ENCODE peak calls at places on chromosomes 2 and 18, in seven cellular contexts. F is breast epithelium; D is OCI-LY7; S is psoas muscle; E is pancreas; J is mesendoderm; U is CD8-positive, alpha-beta T cell. K is an unnamed sample. For H3K36me3 and H3K4me1, the result is how much of the 10 kb centered on the place peaks cover.

GRCh38 chr2:196263181-196263747 is 91.9 kb upstream of the STK17B start:
- DNase-seq in S (no peak), F (peak), U (peak), D (peak), E (no peak), J (no peak), K (peak)

GRCh38 chr2:72743481-72743880 is 82.4 kb downstream of the EXOC6B start:
- DNase-seq in J (no peak), U (no peak), S (no peak), F (no peak), D (no peak), E (no peak), K (no peak)

GRCh38 chr2:27489118-27489497 is 435 bp downstream of the IFT172 start:
- DNase-seq in E (no peak), U (no peak), D (peak), F (no peak), S (no peak), J (peak), K (peak)

GRCh38 chr2:119704670-119705120 is 25.7 kb downstream of the TMEM177 start:
- DNase-seq in D (no peak), U (no peak), J (no peak), E (no peak), F (no peak), S (no peak), K (no peak)

GRCh38 chr2:40668435-40668834 is 216.5 kb upstream of the SLC8A1 start:
- DNase-seq in D (no peak), U (no peak), F (no peak), S (no peak), J (peak), E (no peak), K (no peak)

GRCh38 chr2:101717041-101717817 is 19.7 kb downstream of the MAP4K4 start:
- DNase-seq in S (no peak), F (no peak), J (peak), D (peak), U (peak), E (no peak), K (peak)

GRCh38 chr2:236910966-236911495 is 174.7 kb upstream of the COPS8 start:
- DNase-seq in E (no peak), F (no peak), U (no peak), D (no peak), J (no peak), S (no peak), K (no peak)

GRCh38 chr2:129812654-129813053 is 166.8 kb upstream of the RAB6C start:
- DNase-seq in F (no peak), E (no peak), U (no peak), S (no peak), J (no peak), D (no peak), K (no peak)

GRCh38 chr2:198375073-198375430 is 570.7 kb downstream of the PLCL1 start:
- DNase-seq in S (no peak), D (peak), F (no peak), J (no peak), U (no peak), E (no peak), K (no peak)

GRCh38 chr2:30453498-30453897 is 6.5 kb downstream of the LCLAT1 start:
- DNase-seq in U (no peak), S (no peak), E (no peak), J (no peak), D (no peak), F (no peak), K (no peak)

GRCh38 chr2:226184540-226184939 is 615.1 kb downstream of the IRS1 start:
- DNase-seq in J (no peak), F (no peak), E (no peak), S (no peak), U (no peak), D (no peak), K (no peak)

GRCh38 chr2:8583400-8584173 is 98.3 kb upstream of the ID2 start:
- DNase-seq in S (peak), F (peak), E (peak), D (peak), J (peak), U (peak), K (peak)

GRCh38 chr2:235270951-235271350 is 222.9 kb upstream of the AGAP1 start:
- DNase-seq in D (no peak), E (no peak), S (no peak), J (no peak), F (no peak), U (peak), K (no peak)

GRCh38 chr2:190596998-190597397 is 51.9 kb upstream of the NAB1 start:
- DNase-seq in D (no peak), E (no peak), U (no peak), F (no peak), S (no peak), J (no peak), K (no peak)

GRCh38 chr2:64049633-64050220 is 30.5 kb upstream of the VPS54 start:
- DNase-seq in U (peak), F (peak), J (peak), D (peak), E (peak), S (peak), K (no peak)

GRCh38 chr2:141317986-141318385 is 812.8 kb downstream of the LRP1B start:
- DNase-seq in J (no peak), E (no peak), S (no peak), D (no peak), F (no peak), U (no peak), K (no peak)

GRCh38 chr2:13005761-13006336 is 289.1 kb downstream of the TRIB2 start:
- DNase-seq in J (no peak), F (no peak), D (no peak), E (no peak), S (no peak), U (no peak), K (no peak)

GRCh38 chr2:112153179-112153490 is 14.9 kb downstream of the FBLN7 start:
- DNase-seq in J (no peak), U (no peak), S (no peak), D (no peak), F (peak), E (no peak), K (no peak)

GRCh38 chr2:157782057-157782845 is 93.9 kb downstream of the ACVR1 start:
- DNase-seq in U (no peak), E (no peak), D (no peak), J (peak), S (no peak), F (peak), K (no peak)

GRCh38 chr2:149473538-149473937 is 114.0 kb downstream of the MMADHC start:
- DNase-seq in J (no peak), S (no peak), F (no peak), E (no peak), D (no peak), U (no peak), K (no peak)

GRCh38 chr18:75070625-75071483 is 138.1 kb downstream of the PTGR3 start:
- DNase-seq in J (peak), F (peak), S (no peak), E (no peak), D (peak), U (peak), K (peak)

GRCh38 chr2:74878551-74878950 is 44.6 kb downstream of the HK2 start:
- DNase-seq in D (no peak), U (no peak), S (no peak), J (no peak), F (no peak), E (no peak), K (no peak)

GRCh38 chr2:74881176-74881575 is 47.2 kb downstream of the HK2 start:
- DNase-seq in S (no peak), F (no peak), D (no peak), U (no peak), J (no peak), E (no peak), K (no peak)

GRCh38 chr2:74882299-74882687 is 48.4 kb downstream of the HK2 start:
- DNase-seq in D (no peak), E (no peak), J (no peak), S (no peak), F (no peak), U (no peak), K (no peak)

GRCh38 chr2:74881626-74882298 is 47.8 kb downstream of the HK2 start:
- DNase-seq in U (no peak), E (no peak), J (no peak), S (no peak), F (no peak), D (no peak), K (no peak)

GRCh38 chr2:74880054-74880728 is 46.3 kb downstream of the HK2 start:
- DNase-seq in J (no peak), U (no peak), D (no peak), E (no peak), F (no peak), S (no peak), K (no peak)
- H3K36me3 ChIP-seq in J (under half), U (under half), D (half or more), E (under half), F (under half), S (under half), K (under half)

GRCh38 chr2:71690876-71691275 is 237.5 kb downstream of the DYSF start:
- DNase-seq in D (no peak), F (no peak), U (no peak), S (no peak), J (peak), E (no peak), K (no peak)

GRCh38 chr2:71691747-71692455 is 238.5 kb downstream of the DYSF start:
- DNase-seq in S (peak), D (no peak), F (no peak), U (no peak), E (no peak), J (peak), K (no peak)

GRCh38 chr2:71694501-71695234 is 241.3 kb downstream of the DYSF start:
- DNase-seq in F (no peak), S (no peak), J (no peak), D (no peak), U (no peak), E (no peak), K (no peak)

GRCh38 chr2:71693286-71694270 is 240.2 kb downstream of the DYSF start:
- DNase-seq in E (no peak), J (no peak), S (no peak), U (no peak), F (no peak), D (no peak), K (no peak)

GRCh38 chr2:71692621-71693277 is 239.4 kb downstream of the DYSF start:
- DNase-seq in U (no peak), J (no peak), D (no peak), F (no peak), E (no peak), S (no peak), K (peak)
- H3K4me1 ChIP-seq in U (under half), J (under half), D (under half), F (under half), E (under half), S (under half), K (under half)

GRCh38 chr2:95344656-95345055 is 47.5 kb downstream of the KCNIP3 start:
- DNase-seq in J (no peak), S (peak), F (no peak), E (no peak), D (no peak), U (no peak), K (no peak)
- H3K4me3 ChIP-seq in J (no peak), S (no peak), F (no peak), E (no peak), D (no peak), U (no peak), K (no peak)

DNA sequence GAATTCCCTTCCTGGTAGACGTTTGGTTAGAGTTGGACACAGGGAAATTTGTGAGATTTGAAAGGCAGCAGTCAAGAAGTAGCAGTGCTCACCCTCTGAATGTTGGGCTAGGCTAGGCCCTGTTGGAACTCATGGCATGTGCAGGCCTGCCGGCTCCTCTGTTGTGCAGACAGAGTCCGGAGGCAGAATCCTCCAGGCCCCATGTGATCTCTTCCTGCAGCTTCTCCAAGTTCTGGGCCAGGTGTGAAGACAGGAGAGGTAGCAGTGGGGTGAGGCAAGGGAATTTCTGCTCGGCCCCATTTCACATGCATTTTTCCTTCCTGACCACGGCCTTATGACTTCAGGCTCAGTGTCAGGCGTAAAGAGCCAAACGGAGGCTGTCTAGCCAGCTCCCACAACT is 36.9 kb upstream of the RAB31 start:
- DNase-seq in S (no peak), E (no peak), U (no peak), J (no peak), D (no peak), F (no peak), K (no peak)
- H3K36me3 ChIP-seq in S (under half), E (under half), U (under half), J (under half), D (under half), F (under half), K (under half)

GRCh38 chr2:207154556-207155179 is 11.1 kb downstream of the KLF7 start:
- DNase-seq in J (peak), E (no peak), F (no peak), D (no peak), U (no peak), S (no peak), K (no peak)

GRCh38 chr2:207155516-207155915 is 10.2 kb downstream of the KLF7 start:
- DNase-seq in S (no peak), F (no peak), E (no peak), U (no peak), J (no peak), D (no peak), K (no peak)

GRCh38 chr2:207156451-207157161 is 9.1 kb downstream of the KLF7 start:
- DNase-seq in E (no peak), F (no peak), J (no peak), D (no peak), U (no peak), S (no peak), K (no peak)

GRCh38 chr2:207157162-207157481 is 8.6 kb downstream of the KLF7 start:
- DNase-seq in U (no peak), D (no peak), E (no peak), F (no peak), J (no peak), S (no peak), K (no peak)

DNA sequence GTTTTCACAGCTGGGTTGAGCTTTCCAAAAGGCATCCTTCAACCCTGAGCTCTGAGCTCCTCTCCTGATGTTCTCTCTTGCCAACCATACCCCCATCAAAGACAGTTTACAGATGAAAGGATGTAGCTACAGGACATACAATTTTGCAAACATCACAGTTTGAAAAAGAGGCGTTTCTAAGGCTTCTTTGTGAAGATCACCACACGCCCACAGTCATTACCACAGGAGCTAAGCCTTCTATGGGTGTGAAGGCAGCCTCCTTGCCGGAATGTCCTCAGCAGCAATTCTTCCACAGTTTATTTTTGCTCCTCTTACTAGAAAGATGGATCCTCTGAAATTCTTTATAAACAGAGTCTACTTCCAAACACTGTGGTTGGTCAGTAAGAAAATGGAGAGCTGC is 9.7 kb downstream of the KLF7 start:
- DNase-seq in J (no peak), E (no peak), S (no peak), D (no peak), F (no peak), U (no peak), K (no peak)
- H3K4me1 ChIP-seq in J (under half), E (under half), S (under half), D (under half), F (under half), U (under half), K (under half)

GRCh38 chr18:35542356-35542755 is 39.2 kb upstream of the GALNT1 start:
- DNase-seq in E (no peak), U (no peak), J (peak), S (no peak), F (no peak), D (no peak), K (no peak)
- H3K4me3 ChIP-seq in E (no peak), U (no peak), J (no peak), S (no peak), F (no peak), D (no peak), K (no peak)

GRCh38 chr18:6741786-6742185 is 12.3 kb downstream of the ARHGAP28 start:
- DNase-seq in D (no peak), E (no peak), U (no peak), S (no peak), J (no peak), F (no peak), K (no peak)
- H3K36me3 ChIP-seq in D (under half), E (under half), U (under half), S (under half), J (under half), F (under half), K (under half)

K was measured in Peyer's patch.